ENCODE peak calls at places on chromosomes 16 and 17, in four cellular contexts. D is IMR-90, A is K562, X is GM12878. T is an unnamed sample.

GRCh38 chr16:68444058-68444657 is 4.2 kb downstream of the SMPD3 start:
- DNase-seq in D (peak), A (peak), X (no peak), T (peak)

GRCh38 chr16:78607465-78607864 is 508.0 kb downstream of the WWOX start:
- DNase-seq in D (no peak), A (no peak), X (no peak), T (no peak)

GRCh38 chr16:56682703-56683397 is 580 bp downstream of the MT1X start:
- DNase-seq in D (no peak), A (no peak), X (no peak), T (no peak)

GRCh38 chr16:67248401-67249177 is at the start of gene SLC9A5:
- DNase-seq in D (no peak), A (peak), X (no peak), T (no peak)

GRCh38 chr17:20253323-20253722 is 214.0 kb downstream of the LGALS9B start:
- DNase-seq in D (peak), A (no peak), X (no peak), T (no peak)

GRCh38 chr17:13557077-13557476 is 44.7 kb downstream of the HS3ST3A1 start:
- DNase-seq in D (peak), A (no peak), X (no peak), T (no peak)

GRCh38 chr17:49197346-49197998 is 12.9 kb downstream of the GNGT2 start:
- DNase-seq in D (no peak), A (no peak), X (no peak), T (no peak)

GRCh38 chr17:17062356-17062755 is 20.1 kb downstream of the MPRIP start:
- DNase-seq in D (no peak), A (no peak), X (no peak), T (no peak)

GRCh38 chr17:30449480-30449879 is 27.7 kb upstream of the GOSR1 start:
- DNase-seq in D (peak), A (no peak), X (no peak), T (no peak)

GRCh38 chr17:80498242-80498919 is 22.0 kb upstream of the NPTX1 start:
- DNase-seq in D (peak), A (no peak), X (no peak), T (no peak)

GRCh38 chr16:49619811-49620157 is 236.1 kb downstream of the ZNF423 start:
- DNase-seq in D (no peak), A (no peak), X (no peak), T (peak)

DNA sequence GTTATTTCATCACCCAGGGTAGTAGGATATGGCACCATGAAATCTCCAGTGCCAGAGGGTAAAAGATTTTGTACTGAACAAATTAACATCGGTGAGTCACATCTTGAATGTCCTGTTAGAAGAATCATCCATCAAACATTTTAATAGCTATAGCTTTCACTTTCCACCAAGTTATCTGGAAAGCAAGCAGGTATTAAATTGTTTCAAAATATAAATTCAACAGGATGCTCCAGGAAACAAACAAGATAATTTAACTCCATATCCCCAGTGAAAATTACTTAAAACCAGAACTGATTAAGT is 2.4 kb downstream of the VEZF1 start:
- DNase-seq in D (peak), A (no peak), X (no peak), T (no peak)
- TF ChIP-seq CHD1 in D (no peak), A (no peak), X (no peak), T (no peak)

DNA sequence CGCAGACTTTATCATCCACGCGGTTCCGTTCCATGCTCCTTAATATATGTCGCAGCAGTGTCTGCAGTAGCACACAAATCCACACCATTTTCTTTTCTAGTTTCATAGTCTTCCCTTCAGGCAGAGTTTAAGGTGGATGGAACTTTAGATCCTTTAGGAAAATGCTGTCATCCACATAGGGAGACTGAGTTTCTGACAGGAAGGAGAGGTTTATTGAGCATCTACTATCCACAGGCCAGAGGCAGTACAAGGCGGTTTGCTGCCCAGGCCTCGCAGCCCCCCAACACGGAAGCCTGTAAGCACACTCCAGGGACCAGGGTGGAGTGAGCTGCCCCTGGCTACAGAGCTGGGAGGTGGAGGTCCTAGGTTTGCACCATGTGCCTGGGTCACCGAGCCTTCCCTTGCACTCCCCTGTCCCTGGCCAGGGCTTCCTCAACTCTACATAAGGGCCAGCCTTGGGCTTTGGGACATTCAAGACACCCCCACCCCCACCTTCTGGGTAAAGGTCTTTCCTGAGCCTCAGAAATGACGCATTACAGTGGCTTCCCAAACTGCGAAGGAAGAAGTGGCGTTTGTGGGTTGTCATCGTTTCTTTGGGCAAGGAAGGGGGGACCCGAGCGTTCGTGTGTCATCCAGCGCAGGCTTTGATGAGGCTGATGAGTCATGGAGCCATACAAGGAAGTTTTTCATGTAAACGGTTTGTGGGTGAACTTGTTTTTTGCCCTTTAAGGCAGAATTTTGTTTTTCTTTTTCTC is 146.5 kb upstream of the PLCG2 start:
- DNase-seq in D (peak), A (peak), X (no peak), T (no peak)
- TF ChIP-seq CHD1 in D (no peak), A (no peak), X (no peak), T (no peak)

DNA sequence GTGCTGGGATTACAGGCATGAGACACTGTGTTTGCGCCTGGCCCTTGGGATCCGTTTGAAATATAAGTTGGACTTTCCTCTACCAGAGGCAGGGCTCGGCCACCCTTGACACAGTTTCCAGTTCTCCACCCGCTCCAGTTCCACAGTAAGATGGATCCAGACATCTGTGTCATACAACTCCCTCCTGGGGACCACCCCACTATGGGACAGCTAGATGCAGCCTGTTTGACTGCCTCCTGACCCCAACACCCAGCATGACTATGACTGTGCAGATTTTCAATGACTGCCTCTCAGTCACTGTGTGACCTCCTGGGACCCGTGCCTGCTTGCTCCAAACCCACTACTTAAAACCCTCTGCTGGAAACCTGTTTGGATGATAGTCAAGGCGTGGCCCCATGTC is 166.7 kb downstream of the IRF8 start:
- DNase-seq in D (no peak), A (no peak), X (no peak), T (no peak)
- TF ChIP-seq CHD1 in D (no peak), A (no peak), X (no peak), T (no peak)

GRCh38 chr17:73043686-73044581 is 48.6 kb downstream of the SLC39A11 start:
- DNase-seq in D (peak), A (no peak), X (no peak), T (no peak)
- TF ChIP-seq CHD1 in D (no peak), A (no peak), X (no peak), T (no peak)

DNA sequence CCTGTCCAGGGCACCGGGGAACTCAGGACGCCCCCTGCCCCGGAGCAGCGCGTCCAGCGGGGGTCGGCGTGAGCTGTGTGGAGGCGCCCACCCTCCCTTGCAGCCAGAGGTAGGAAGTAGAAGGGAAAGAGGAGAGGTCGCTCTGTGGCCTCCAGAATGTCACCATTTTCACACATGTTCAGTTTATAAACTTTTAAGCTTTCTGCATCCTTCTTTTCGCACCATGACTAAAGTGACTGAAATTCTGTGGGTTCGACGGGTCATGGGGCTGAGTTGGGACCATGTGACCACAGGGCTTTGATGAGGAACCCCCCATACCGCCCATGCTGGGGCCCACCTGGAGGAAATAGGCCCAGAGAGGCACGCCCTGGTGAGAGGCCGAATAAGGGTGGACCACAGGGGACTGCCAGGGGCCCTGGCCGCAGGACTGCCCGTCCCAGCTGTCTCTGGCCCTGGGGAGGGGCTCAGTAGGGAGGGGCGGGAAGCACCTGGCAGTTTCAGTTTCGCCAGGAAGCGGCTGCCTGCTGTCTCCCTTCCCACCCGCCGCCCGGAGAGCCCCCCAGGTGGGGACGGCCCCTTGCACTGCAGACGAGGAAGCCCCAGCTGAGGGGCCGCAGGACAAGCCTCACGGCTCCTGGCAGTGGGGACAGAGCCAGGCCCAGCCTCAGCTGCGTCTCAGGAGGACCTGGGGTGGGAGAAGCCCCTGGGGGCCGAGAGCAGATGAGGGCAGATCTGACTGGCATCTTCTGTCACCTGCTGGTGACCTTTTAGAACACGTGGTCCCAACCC is 9.0 kb downstream of the CBFA2T3 start:
- DNase-seq in D (no peak), A (no peak), X (peak), T (no peak)
- TF ChIP-seq CHD1 in D (no peak), A (no peak), X (no peak), T (no peak)

DNA sequence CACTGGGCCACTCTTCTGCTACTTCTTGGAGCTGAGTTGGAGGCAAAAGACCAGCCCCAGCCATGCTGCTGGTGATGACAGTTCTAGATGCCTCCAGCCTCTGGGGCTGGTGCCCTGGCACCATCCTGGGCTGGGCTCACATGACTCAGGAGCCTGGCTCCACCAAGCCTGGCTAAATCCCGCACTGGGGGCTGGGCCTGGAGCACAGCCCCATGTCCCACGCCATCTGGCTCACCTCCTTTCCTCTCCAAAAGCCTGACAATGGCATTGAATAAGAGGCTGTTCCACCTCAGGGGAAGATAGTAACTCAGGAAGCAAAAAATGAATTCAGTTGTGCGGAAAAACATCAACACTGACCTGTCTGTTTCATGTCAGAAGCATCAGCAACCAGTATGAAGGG is 45.1 kb upstream of the MTSS2 start:
- DNase-seq in D (no peak), A (no peak), X (no peak), T (no peak)
- TF ChIP-seq CHD1 in D (no peak), A (no peak), X (no peak), T (no peak)

DNA sequence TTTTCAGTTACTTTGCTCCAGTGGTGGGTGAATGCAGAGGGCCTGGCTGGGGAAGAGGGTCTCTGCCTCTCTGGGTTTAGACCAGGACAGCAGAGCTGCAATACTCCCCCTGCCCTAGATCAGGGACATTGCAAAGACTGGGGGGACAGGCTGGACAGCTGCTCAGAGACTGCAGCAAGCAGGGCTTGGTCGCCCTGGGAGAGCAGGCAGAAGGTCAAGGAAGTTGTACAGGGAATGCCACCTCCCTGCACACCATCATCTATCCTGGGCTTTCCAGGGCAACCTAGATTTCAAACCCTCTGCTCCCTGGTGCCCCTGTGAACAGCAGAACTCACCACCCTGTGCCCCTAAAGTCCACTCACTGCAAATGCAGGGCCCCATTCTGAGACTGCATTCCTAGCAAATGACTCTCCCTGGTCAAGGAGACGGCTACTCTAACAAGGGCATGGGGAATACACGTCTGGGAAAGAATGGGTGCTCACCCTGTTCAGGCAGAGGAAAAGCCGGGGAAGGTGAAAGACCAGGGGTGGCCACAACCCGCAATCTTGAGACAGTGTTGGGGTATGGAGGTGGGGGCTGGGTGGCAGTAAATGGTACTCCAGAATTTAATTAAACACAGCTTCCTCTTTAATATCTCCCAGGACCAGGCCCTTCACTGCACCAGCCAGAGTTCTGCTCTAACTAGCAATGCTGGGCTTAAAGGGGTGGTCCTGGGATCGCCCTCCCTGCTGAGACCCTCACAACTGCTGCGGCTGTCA is 1.0 kb downstream of the KIFC3 start:
- DNase-seq in D (peak), A (no peak), X (no peak), T (no peak)
- TF ChIP-seq CHD1 in D (no peak), A (no peak), X (no peak), T (no peak)

T was measured in H1.